ENCODE peak calls at places on chromosome 4, in nine cellular contexts. O is progenitor cell of endocrine pancreas, Z is dorsolateral prefrontal cortex, M is epithelial cell of esophagus, W is AG04450, N is heart right ventricle, V is left lung, E is HCT116, S is tibial artery. Q is an unnamed sample.

GRCh38 chr4:140893939-140894338 is 137.8 kb upstream of the TBC1D9 start:
- DNase-seq in O (no peak), Z (no peak), M (no peak), W (peak; percentile 53), N (no peak), V (no peak), E (no peak), S (no peak), Q (no peak)

GRCh38 chr4:20253799-20254409 is 2.2 kb downstream of the SLIT2 start:
- DNase-seq in O (no peak), Z (peak; percentile 47), M (peak; percentile 15), W (no peak), N (no peak), V (peak; percentile 76), E (no peak), S (peak; percentile 45), Q (no peak)

GRCh38 chr4:25792200-25792791 is 70.5 kb downstream of the SEL1L3 start:
- DNase-seq in O (no peak), Z (no peak), M (peak; percentile 49), W (no peak), N (no peak), V (no peak), E (peak; percentile 51), S (no peak), Q (peak; percentile 41)

GRCh38 chr4:113979157-113979972 is at the start of gene ARSJ:
- DNase-seq in O (peak; percentile 53), Z (peak; percentile 46), M (peak; percentile 75), W (peak; percentile 65), N (peak; percentile 34), V (peak; percentile 87), E (peak; percentile 32), S (peak; percentile 46), Q (peak; percentile 67)

GRCh38 chr4:183636488-183636887 is 22.5 kb downstream of the RWDD4 start:
- DNase-seq in O (no peak), Z (no peak), M (peak; percentile 23), W (no peak), N (no peak), V (no peak), E (no peak), S (no peak), Q (no peak)

GRCh38 chr4:46392421-46392820 is 2.5 kb upstream of the GABRA2 start:
- DNase-seq in O (no peak), Z (peak; percentile 49), M (peak; percentile 28), W (no peak), N (no peak), V (no peak), E (no peak), S (no peak), Q (peak; percentile 42)

GRCh38 chr4:123043013-123043412 is 120.6 kb upstream of the NUDT6 start:
- DNase-seq in O (no peak), Z (no peak), M (peak; percentile 16), W (no peak), N (no peak), V (no peak), E (peak; percentile 3), S (no peak), Q (no peak)

GRCh38 chr4:135515295-135515694 is 1313.7 kb upstream of the PABPC4L start:
- DNase-seq in O (no peak), Z (no peak), M (no peak), W (no peak), N (no peak), V (no peak), E (no peak), S (no peak), Q (no peak)

GRCh38 chr4:108170729-108171540 is 2.2 kb upstream of the LEF1 start:
- DNase-seq in O (no peak), Z (no peak), M (no peak), W (no peak), N (no peak), V (no peak), E (no peak), S (no peak), Q (no peak)

GRCh38 chr4:51866835-51867234 is 23.9 kb downstream of the DCUN1D4 start:
- DNase-seq in O (no peak), Z (peak; percentile 67), M (no peak), W (no peak), N (peak; percentile 30), V (no peak), E (no peak), S (no peak), Q (no peak)

GRCh38 chr4:113711883-113712662 is 49.5 kb downstream of the CAMK2D start:
- DNase-seq in O (no peak), Z (no peak), M (no peak), W (no peak), N (no peak), V (no peak), E (no peak), S (no peak), Q (no peak)

GRCh38 chr4:156771171-156771837 is 200.3 kb downstream of the PDGFC start:
- DNase-seq in O (no peak), Z (no peak), M (peak; percentile 99), W (no peak), N (no peak), V (no peak), E (peak; percentile 51), S (no peak), Q (peak; percentile 67)

GRCh38 chr4:56821394-56822263 is at the start of gene SPINK2:
- DNase-seq in O (peak; percentile 47), Z (no peak), M (peak; percentile 63), W (no peak), N (no peak), V (peak; percentile 87), E (peak; percentile 44), S (no peak), Q (peak; percentile 73)

GRCh38 chr4:169621754-169622481 is 1.5 kb downstream of the CLCN3 start:
- DNase-seq in O (no peak), Z (no peak), M (peak; percentile 61), W (peak; percentile 77), N (no peak), V (no peak), E (no peak), S (no peak), Q (no peak)

GRCh38 chr4:25128671-25129070 is 31.6 kb downstream of the SEPSECS start:
- DNase-seq in O (no peak), Z (no peak), M (peak; percentile 18), W (no peak), N (no peak), V (no peak), E (no peak), S (no peak), Q (no peak)

GRCh38 chr4:26088433-26088928 is 174.5 kb downstream of the SMIM20 start:
- DNase-seq in O (no peak), Z (no peak), M (peak; percentile 82), W (peak; percentile 36), N (no peak), V (no peak), E (no peak), S (peak; percentile 62), Q (peak; percentile 57)

GRCh38 chr4:183348706-183349659 is 26.8 kb upstream of the CLDN24 start:
- DNase-seq in O (no peak), Z (no peak), M (peak; percentile 35), W (peak; percentile 62), N (no peak), V (no peak), E (no peak), S (no peak), Q (peak; percentile 58)

GRCh38 chr4:57154926-57155325 is 44.7 kb upstream of the IGFBP7 start:
- DNase-seq in O (no peak), Z (no peak), M (no peak), W (no peak), N (no peak), V (no peak), E (no peak), S (no peak), Q (no peak)

GRCh38 chr4:51894246-51894645 is 51.3 kb downstream of the DCUN1D4 start:
- DNase-seq in O (no peak), Z (no peak), M (peak; percentile 40), W (no peak), N (no peak), V (no peak), E (no peak), S (no peak), Q (peak; percentile 67)

GRCh38 chr4:94613248-94613647 is 144.5 kb upstream of the BMPR1B start:
- DNase-seq in O (no peak), Z (no peak), M (no peak), W (no peak), N (no peak), V (no peak), E (no peak), S (no peak), Q (no peak)

GRCh38 chr4:37101196-37101595 is 143.3 kb upstream of the NWD2 start:
- DNase-seq in O (no peak), Z (no peak), M (no peak), W (no peak), N (no peak), V (no peak), E (no peak), S (no peak), Q (no peak)

GRCh38 chr4:38967260-38968095 is 64.7 kb downstream of the TMEM156 start:
- DNase-seq in O (no peak), Z (no peak), M (peak; percentile 76), W (peak; percentile 96), N (no peak), V (no peak), E (peak; percentile 74), S (no peak), Q (peak; percentile 41)

GRCh38 chr4:174207370-174207769 is 76.1 kb downstream of the FBXO8 start:
- DNase-seq in O (no peak), Z (no peak), M (no peak), W (no peak), N (no peak), V (no peak), E (no peak), S (no peak), Q (no peak)

GRCh38 chr4:40865696-40866095 is 115.9 kb downstream of the NSUN7 start:
- DNase-seq in O (no peak), Z (no peak), M (no peak), W (no peak), N (no peak), V (no peak), E (no peak), S (no peak), Q (no peak)
- TF ChIP-seq CTCF in O (no peak), Z (no peak), M (no peak), W (no peak), N (no peak), V (no peak), E (no peak), S (no peak), Q (no peak)

GRCh38 chr4:139878050-139878449 is 212.4 kb downstream of the MGST2 start:
- DNase-seq in O (no peak), Z (no peak), M (no peak), W (no peak), N (no peak), V (no peak), E (no peak), S (no peak), Q (no peak)
- TF ChIP-seq CTCF in O (no peak), Z (no peak), M (no peak), W (no peak), N (no peak), V (no peak), E (no peak), S (no peak), Q (no peak)

GRCh38 chr4:97720869-97721432 is 422.3 kb downstream of the STPG2 start:
- DNase-seq in O (no peak), Z (no peak), M (peak; percentile 67), W (no peak), N (no peak), V (no peak), E (peak; percentile 54), S (no peak), Q (peak; percentile 11)
- TF ChIP-seq CTCF in O (peak; percentile 55), Z (peak; percentile 39), M (peak; percentile 40), W (no peak), N (no peak), V (no peak), E (peak; percentile 28), S (no peak), Q (peak; percentile 19)

GRCh38 chr4:78059524-78059889 is 2.4 kb downstream of the FRAS1 start:
- DNase-seq in O (peak; percentile 41), Z (no peak), M (peak; percentile 88), W (no peak), N (peak; percentile 39), V (no peak), E (peak; percentile 84), S (peak; percentile 32), Q (peak; percentile 44)
- TF ChIP-seq CTCF in O (peak; percentile 74), Z (peak; percentile 60), M (peak; percentile 81), W (peak; percentile 43), N (peak; percentile 37), V (no peak), E (peak; percentile 70), S (peak; percentile 30), Q (peak; percentile 30)